ENCODE peak calls at places on chromosome 17, in nine cellular contexts. I is cardiac fibroblast, B is right lobe of liver, P is OCI-LY7, W is left ventricle myocardium inferior, O is choroid plexus epithelial cell, S is cardiac muscle cell, M is astrocyte of the spinal cord, L is psoas muscle. H is an unnamed sample.
A peak's percentile ranks its signal among the peaks of the same experiment; 100 is the strongest.

GRCh38 chr17:17694229-17695081 is 13.2 kb downstream of the RAI1 start:
- DNase-seq in M (peak; percentile 78), I (peak; percentile 62), L (peak; percentile 84), S (peak; percentile 66), O (peak; percentile 64), W (peak; percentile 76), P (peak; percentile 73), B (peak; percentile 78), H (peak; percentile 72)

GRCh38 chr17:34909040-34909439 is 52.2 kb downstream of the CCT6B start:
- DNase-seq in P (no peak), W (no peak), M (no peak), O (no peak), I (no peak), B (no peak), L (no peak), S (no peak), H (no peak)

GRCh38 chr17:55576237-55576998 is 65.2 kb upstream of the SMIM36 start:
- DNase-seq in W (no peak), L (no peak), B (no peak), O (peak; percentile 88), M (peak; percentile 90), P (no peak), I (peak; percentile 84), S (peak; percentile 76), H (no peak)

GRCh38 chr17:68355093-68355492 is 63.8 kb downstream of the ARSG start:
- DNase-seq in S (peak; percentile 56), I (peak; percentile 71), B (no peak), L (no peak), W (no peak), M (peak; percentile 45), O (peak; percentile 84), P (no peak), H (no peak)

GRCh38 chr17:68584904-68585303 is 16.3 kb downstream of the FAM20A start:
- DNase-seq in L (no peak), W (no peak), M (no peak), B (no peak), I (no peak), S (no peak), P (no peak), O (no peak), H (no peak)

GRCh38 chr17:27457731-27458523 is 1.7 kb downstream of the KSR1 start:
- DNase-seq in L (no peak), S (peak; percentile 50), I (peak; percentile 36), B (no peak), M (peak; percentile 70), W (no peak), O (peak; percentile 50), P (no peak), H (no peak)

GRCh38 chr17:67138392-67138791 is 94.0 kb downstream of the CACNG1 start:
- DNase-seq in B (no peak), M (no peak), S (no peak), O (no peak), L (no peak), W (no peak), I (no peak), P (no peak), H (no peak)

GRCh38 chr17:45402916-45403315 is 29.8 kb downstream of the ARHGAP27 start:
- DNase-seq in I (no peak), M (no peak), W (no peak), P (no peak), B (no peak), O (no peak), S (no peak), L (no peak), H (no peak)

GRCh38 chr17:45867171-45867570 is 22.5 kb downstream of the SPPL2C start:
- DNase-seq in W (no peak), I (no peak), O (no peak), M (no peak), L (no peak), B (no peak), S (no peak), P (no peak), H (no peak)

GRCh38 chr17:34163681-34164080 is 91.4 kb upstream of the CCL2 start:
- DNase-seq in S (peak; percentile 44), I (peak; percentile 33), O (no peak), M (no peak), W (no peak), P (no peak), B (no peak), L (no peak), H (no peak)

GRCh38 chr17:66025551-66025950 is 166.4 kb downstream of the CEP112 start:
- DNase-seq in W (no peak), B (no peak), O (peak; percentile 2), L (no peak), S (no peak), P (no peak), M (peak; percentile 16), I (peak; percentile 36), H (no peak)

GRCh38 chr17:19513897-19514488 is 19.7 kb upstream of the SLC47A1 start:
- DNase-seq in L (peak; percentile 72), O (peak; percentile 78), S (peak; percentile 75), I (peak; percentile 78), M (peak; percentile 59), B (peak; percentile 66), P (peak; percentile 74), W (peak; percentile 61), H (peak; percentile 73)
- H3K4me3 ChIP-seq in L (peak overlapping the region; percentile 5), O (no peak overlapping the region), S (no peak overlapping the region), I (no peak overlapping the region), M (no peak overlapping the region), B (no peak overlapping the region), P (no peak overlapping the region), W (peak overlapping the region; percentile 30), H (no peak overlapping the region)

GRCh38 chr17:78007655-78008054 is 49.2 kb downstream of the TNRC6C start:
- DNase-seq in S (no peak), M (no peak), I (no peak), B (no peak), P (no peak), L (no peak), O (no peak), W (no peak), H (no peak)
- TF ChIP-seq CTCF in S (no peak), M (no peak), I (no peak), B (no peak), P (no peak), L (no peak), O (no peak), W (no peak), H (no peak)

GRCh38 chr17:50558955-50559614 is 1.4 kb upstream of the CACNA1G start:
- DNase-seq in P (no peak), W (no peak), O (no peak), L (no peak), M (no peak), B (no peak), I (no peak), S (no peak), H (no peak)
- H3K4me3 ChIP-seq in P (no peak overlapping the region), W (peak overlapping the region; percentile 70), O (peak overlapping the region; percentile 17), L (peak overlapping the region; percentile 64), M (no peak overlapping the region), B (no peak overlapping the region), I (peak overlapping the region; percentile 43), S (peak overlapping the region; percentile 64), H (no peak overlapping the region)

DNA sequence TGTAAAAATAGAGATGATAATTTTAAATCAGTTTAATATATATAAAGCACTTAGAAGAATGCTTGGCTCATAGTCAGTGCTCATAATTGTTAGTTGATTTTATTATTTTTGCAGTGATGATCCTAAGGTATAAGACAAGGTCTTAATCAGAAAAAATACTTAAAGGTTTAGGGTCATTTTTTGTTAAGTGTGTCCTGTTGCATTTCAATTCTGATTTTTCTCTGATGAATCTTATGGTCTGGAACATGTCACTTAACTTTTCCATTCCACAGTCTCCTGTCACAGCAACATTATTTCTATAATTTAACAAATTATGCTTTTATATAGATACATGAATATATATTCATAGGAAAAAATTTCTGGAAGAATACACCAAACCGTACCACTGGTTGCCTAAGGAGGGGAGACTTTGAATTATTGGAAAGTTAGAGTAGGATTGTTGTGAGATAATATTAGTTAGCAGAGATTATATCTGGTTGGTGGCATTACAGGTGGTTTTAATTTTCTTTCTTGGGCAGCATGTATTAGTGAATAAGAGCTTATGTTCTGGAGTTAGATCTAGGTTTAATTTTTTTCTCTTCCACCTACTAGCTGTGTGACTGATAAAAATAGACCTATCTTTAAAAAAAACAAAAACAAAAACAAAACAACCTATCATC is 188.7 kb downstream of the TANC2 start:
- DNase-seq in I (no peak), L (no peak), W (no peak), M (no peak), B (no peak), S (no peak), P (no peak), O (no peak), H (no peak)
- TF ChIP-seq CTCF in I (no peak), L (no peak), W (no peak), M (no peak), B (no peak), S (no peak), P (no peak), O (no peak), H (no peak)